ENCODE peak calls at places on chromosome 17, in five cellular contexts. M, X, K, C and V are unnamed samples. For H4K20me1, the result is how much of the 10 kb centered on the place peaks cover.

GRCh38 chr17:57125406-57125805 is 40.4 kb downstream of the AKAP1 start:
- DNase-seq in M (no peak), X (no peak), K (no peak), C (no peak), V (no peak)

GRCh38 chr17:66952681-66953638 is 11.5 kb upstream of the CACNG4 start:
- DNase-seq in M (no peak), X (no peak), K (no peak), C (no peak), V (no peak)

GRCh38 chr17:70138309-70138865 is 30.9 kb upstream of the KCNJ2 start:
- DNase-seq in M (no peak), X (no peak), K (no peak), C (no peak), V (no peak)

GRCh38 chr17:37134050-37134449 is 185.3 kb downstream of the AATF start:
- DNase-seq in M (no peak), X (no peak), K (no peak), C (no peak), V (peak)

GRCh38 chr17:32960815-32961214 is 30.8 kb upstream of the SPACA3 start:
- DNase-seq in M (no peak), X (no peak), K (no peak), C (no peak), V (no peak)

GRCh38 chr17:9837551-9838471 is 12.1 kb downstream of the GLP2R start:
- DNase-seq in M (no peak), X (peak), K (no peak), C (no peak), V (no peak)

GRCh38 chr17:19012171-19013080 is 7.9 kb upstream of the FAM83G start:
- DNase-seq in M (no peak), X (no peak), K (no peak), C (no peak), V (no peak)

GRCh38 chr17:7133424-7133823 is 18.8 kb upstream of the ASGR2 start:
- DNase-seq in M (peak), X (no peak), K (peak), C (no peak), V (peak)

GRCh38 chr17:62038248-62038647 is 26.8 kb downstream of the MED13 start:
- DNase-seq in M (no peak), X (no peak), K (no peak), C (no peak), V (no peak)

GRCh38 chr17:38569701-38570512 is 35.8 kb downstream of the SRCIN1 start:
- DNase-seq in M (no peak), X (no peak), K (no peak), C (no peak), V (no peak)

GRCh38 chr17:565506-565905 is 149.1 kb downstream of the VPS53 start:
- DNase-seq in M (no peak), X (no peak), K (no peak), C (no peak), V (no peak)

GRCh38 chr17:33243732-33244131 is 49.4 kb downstream of the ASIC2 start:
- DNase-seq in M (no peak), X (no peak), K (no peak), C (no peak), V (no peak)

GRCh38 chr17:50626037-50626574 is 8.6 kb upstream of the ABCC3 start:
- DNase-seq in M (no peak), X (peak), K (peak), C (peak), V (peak)

GRCh38 chr17:50627386-50627781 is 7.3 kb upstream of the ABCC3 start:
- DNase-seq in M (no peak), X (no peak), K (no peak), C (no peak), V (no peak)

GRCh38 chr17:50627782-50628601 is 6.7 kb upstream of the ABCC3 start:
- DNase-seq in M (no peak), X (no peak), K (no peak), C (no peak), V (peak)

GRCh38 chr17:50624321-50624935 is 10.3 kb upstream of the ABCC3 start:
- DNase-seq in M (no peak), X (no peak), K (no peak), C (no peak), V (no peak)

GRCh38 chr17:50625032-50625871 is 9.4 kb upstream of the ABCC3 start:
- DNase-seq in M (no peak), X (no peak), K (no peak), C (no peak), V (no peak)
- H2AFZ ChIP-seq in M (no peak), X (no peak), K (no peak), C (no peak), V (no peak)

DNA sequence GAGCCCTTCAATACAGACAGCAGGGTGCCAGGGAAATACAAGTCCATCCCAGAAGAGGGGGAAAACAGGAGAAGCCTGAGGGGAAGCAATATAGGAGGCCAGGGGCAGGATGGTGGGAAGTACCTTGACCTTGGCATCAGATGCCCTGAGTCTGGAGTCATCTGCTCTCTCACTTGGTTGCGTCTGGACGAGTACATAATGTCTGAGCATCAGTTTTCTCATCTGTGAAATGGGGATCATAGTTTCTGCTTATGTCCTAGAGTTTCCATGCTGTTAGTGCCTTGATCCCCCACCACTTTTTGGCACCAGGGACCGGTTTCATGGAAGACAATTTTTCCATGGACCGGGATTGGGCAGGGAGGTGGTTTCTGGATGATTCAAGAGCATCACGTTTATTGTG is 2.3 kb downstream of the STAT5A start:
- DNase-seq in M (no peak), X (no peak), K (no peak), C (no peak), V (no peak)
- H4K20me1 ChIP-seq in M (under half), X (under half), K (under half), C (under half), V (under half)

GRCh38 chr17:83199500-83200201 is 120.2 kb downstream of the METRNL start:
- DNase-seq in M (no peak), X (no peak), K (peak), C (no peak), V (no peak)
- TF ChIP-seq CTCF in M (no peak), X (no peak), K (no peak), C (no peak), V (no peak)

DNA sequence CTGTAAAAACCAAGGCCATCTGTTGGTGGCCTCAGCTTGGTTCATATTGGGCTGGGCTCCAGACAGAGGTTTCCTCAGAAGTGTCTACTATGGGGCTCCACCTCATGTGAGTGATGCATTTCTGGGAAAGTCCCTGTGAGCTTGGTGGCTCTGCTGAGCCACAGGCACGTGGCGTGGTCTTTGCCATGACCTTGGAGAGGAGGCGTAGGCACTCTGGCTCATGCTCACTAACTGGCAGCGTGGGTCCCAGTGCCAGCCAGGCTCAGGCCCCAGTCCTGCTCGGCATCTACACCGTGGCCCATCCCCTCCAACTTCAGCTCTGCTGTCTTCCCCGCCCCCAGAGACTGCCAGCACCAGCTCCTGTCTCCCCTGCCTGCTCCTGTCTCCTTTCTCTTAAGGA is 10.6 kb upstream of the SMTNL2 start:
- DNase-seq in M (no peak), X (no peak), K (no peak), C (no peak), V (no peak)
- H2AFZ ChIP-seq in M (peak), X (no peak), K (no peak), C (no peak), V (no peak)